ENCODE peak calls at places on chromosomes 12 and 14, in five cellular contexts. P, S, I, M and D are unnamed samples.

GRCh38 chr14:93648440-93649168 is 139.7 kb downstream of the PRIMA1 start:
- DNase-seq in S (no peak), P (peak; percentile 34), I (no peak), M (no peak), D (peak; percentile 2)

GRCh38 chr14:100106661-100107112 is 41.5 kb downstream of the EVL start:
- DNase-seq in I (no peak), M (no peak), S (no peak), P (no peak), D (no peak)

GRCh38 chr12:47903927-47904646 is 707 bp downstream of the VDR start:
- DNase-seq in S (peak; percentile 32), P (peak; percentile 63), M (peak; percentile 86), I (peak; percentile 62), D (peak; percentile 65)

GRCh38 chr12:68621092-68622081 is 10.7 kb downstream of the RAP1B start:
- DNase-seq in M (no peak), I (no peak), P (no peak), S (no peak), D (no peak)

GRCh38 chr12:30134229-30134628 is 350.5 kb upstream of the TMTC1 start:
- DNase-seq in S (no peak), I (no peak), P (no peak), M (no peak), D (no peak)

GRCh38 chr12:59365133-59365532 is 230.7 kb upstream of the SLC16A7 start:
- DNase-seq in M (no peak), P (no peak), S (no peak), I (no peak), D (no peak)

GRCh38 chr12:98106201-98106600 is 409.2 kb upstream of the TMPO start:
- DNase-seq in P (no peak), M (no peak), I (no peak), S (no peak), D (no peak)

GRCh38 chr12:56224954-56225353 is 812 bp downstream of the NABP2 start:
- DNase-seq in S (no peak), I (no peak), P (no peak), M (no peak), D (no peak)

GRCh38 chr14:73655851-73656250 is 11.1 kb downstream of the DNAL1 start:
- DNase-seq in P (no peak), M (no peak), S (no peak), I (no peak), D (no peak)

GRCh38 chr12:18403182-18403581 is 141.9 kb downstream of the PIK3C2G start:
- DNase-seq in I (no peak), S (no peak), M (no peak), P (no peak), D (no peak)

GRCh38 chr12:104060791-104061190 is 3.5 kb upstream of the HCFC2 start:
- DNase-seq in M (no peak), P (peak; percentile 66), I (no peak), S (no peak), D (no peak)

GRCh38 chr12:18221726-18222125 is 39.6 kb upstream of the PIK3C2G start:
- DNase-seq in P (no peak), M (no peak), S (no peak), I (no peak), D (no peak)

GRCh38 chr12:113697646-113698504 is 226.2 kb upstream of the LHX5 start:
- DNase-seq in I (no peak), M (no peak), P (no peak), S (no peak), D (no peak)

GRCh38 chr14:39396448-39396847 is 35.8 kb downstream of the FBXO33 start:
- DNase-seq in P (no peak), S (no peak), I (no peak), M (no peak), D (no peak)

GRCh38 chr12:116483959-116484699 is 75.1 kb upstream of the MAP1LC3B2 start:
- DNase-seq in P (no peak), I (no peak), S (peak; percentile 29), M (no peak), D (no peak)

GRCh38 chr14:48582938-48583337 is 907.5 kb upstream of the MDGA2 start:
- DNase-seq in S (no peak), P (no peak), I (no peak), M (no peak), D (no peak)

GRCh38 chr12:31118831-31119530 is 45.3 kb downstream of the DDX11 start:
- DNase-seq in I (no peak), P (peak; percentile 20), S (no peak), M (no peak), D (no peak)

GRCh38 chr14:56129941-56130340 is 11.7 kb downstream of the PELI2 start:
- DNase-seq in S (peak; percentile 34), I (no peak), P (no peak), M (no peak), D (peak; percentile 72)

GRCh38 chr12:68031881-68032739 is 42.9 kb downstream of the IFNG-AS1 start:
- DNase-seq in M (no peak), S (no peak), P (no peak), I (no peak), D (no peak)

GRCh38 chr12:56377989-56378316 is 15.3 kb upstream of the APOF start:
- DNase-seq in P (no peak), M (no peak), S (no peak), I (no peak), D (no peak)

GRCh38 chr14:60647081-60647836 is 2.0 kb downstream of the SIX1 start:
- DNase-seq in P (peak; percentile 60), M (no peak), S (no peak), I (no peak), D (no peak)

GRCh38 chr12:121499929-121500793 is 80.7 kb downstream of the KDM2B start:
- DNase-seq in P (peak; percentile 85), S (peak; percentile 83), M (peak; percentile 69), I (peak; percentile 35), D (no peak)

GRCh38 chr12:115160290-115161108 is 476.5 kb upstream of the TBX3 start:
- DNase-seq in P (no peak), M (no peak), S (no peak), I (no peak), D (no peak)

GRCh38 chr12:6700646-6701051 is at the start of gene PIANP:
- DNase-seq in S (peak; percentile 38), I (no peak), M (no peak), P (peak; percentile 38), D (no peak)

GRCh38 chr14:48725001-48725734 is 861.0 kb downstream of the RPS29 start:
- DNase-seq in I (peak; percentile 72), M (no peak), P (no peak), S (no peak), D (no peak)

GRCh38 chr14:74555476-74556050 is 56.5 kb downstream of the LTBP2 start:
- DNase-seq in P (no peak), M (no peak), S (no peak), I (no peak), D (no peak)

GRCh38 chr14:68655021-68655811 is 137.7 kb downstream of the ZFP36L1 start:
- DNase-seq in I (no peak), S (no peak), P (no peak), M (no peak), D (no peak)

GRCh38 chr14:68654471-68654941 is 138.4 kb downstream of the ZFP36L1 start:
- DNase-seq in S (no peak), I (no peak), M (no peak), P (no peak), D (no peak)

GRCh38 chr14:68657300-68658028 is 135.4 kb downstream of the ZFP36L1 start:
- DNase-seq in I (no peak), S (no peak), M (no peak), P (no peak), D (no peak)

GRCh38 chr14:68656452-68656851 is 136.4 kb downstream of the ZFP36L1 start:
- DNase-seq in P (no peak), I (no peak), M (no peak), S (no peak), D (no peak)

DNA sequence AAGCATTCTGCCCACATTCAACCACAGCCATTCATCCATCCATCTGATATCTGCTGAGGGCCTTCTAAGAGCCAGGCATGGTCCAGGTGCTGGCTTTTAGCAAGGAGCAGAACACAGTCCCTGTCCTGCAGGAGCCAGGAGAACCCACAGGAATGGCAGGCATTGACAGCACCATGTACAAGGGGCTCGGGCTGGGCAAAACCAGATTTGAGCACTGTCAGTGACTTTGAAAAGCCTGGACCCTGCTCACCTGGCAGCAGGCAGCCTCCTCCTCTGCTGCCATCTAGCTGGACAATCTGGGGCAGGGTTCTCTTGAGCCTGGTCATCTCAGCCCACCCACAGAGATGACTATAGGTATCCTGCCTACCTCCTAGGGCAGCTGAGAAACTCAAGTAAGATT is 136.9 kb downstream of the ZFP36L1 start:
- DNase-seq in M (no peak), P (no peak), S (no peak), I (no peak), D (no peak)
- TF ChIP-seq CTCF in M (no peak), P (no peak), S (peak; percentile 46), I (no peak), D (no peak)

GRCh38 chr14:95319312-95320075 is at the start of gene CLMN:
- DNase-seq in P (peak; percentile 67), S (peak; percentile 44), I (no peak), M (peak; percentile 45), D (peak; percentile 16)
- TF ChIP-seq CTCF in P (no peak), S (peak; percentile 8), I (no peak), M (no peak), D (no peak)

DNA sequence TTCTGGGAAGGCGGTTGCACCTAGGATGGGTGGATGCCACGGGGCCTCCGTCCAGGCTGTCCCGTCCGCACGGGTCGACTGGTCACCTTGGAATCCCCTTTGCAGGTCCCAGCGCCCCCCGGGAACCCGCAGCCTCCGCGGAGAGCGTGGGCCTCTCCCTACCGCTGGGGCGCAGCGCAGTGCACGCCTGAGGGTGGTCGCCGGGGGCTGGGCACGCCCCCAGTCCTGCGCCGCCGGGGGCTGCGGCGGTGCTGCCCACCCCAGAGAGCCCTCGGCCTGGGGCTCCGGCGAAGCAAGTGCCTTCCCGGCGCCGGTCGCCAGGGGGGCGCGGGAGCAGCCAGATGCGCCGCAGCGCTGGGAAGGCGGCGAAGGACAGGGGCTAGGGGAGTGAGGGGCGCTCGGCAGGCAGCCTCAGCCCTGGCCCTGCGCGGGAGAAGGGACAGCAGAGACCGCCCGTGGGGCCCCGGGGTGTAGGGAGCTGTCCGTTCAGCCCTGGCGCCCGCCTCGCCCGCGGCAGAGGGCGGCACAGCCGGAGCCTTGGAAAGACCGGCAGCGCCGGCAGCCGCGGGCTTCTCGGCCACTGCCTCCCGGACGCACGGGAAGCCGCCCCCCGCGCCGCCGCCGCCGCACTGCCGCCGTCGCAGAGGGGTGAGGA is 527 bp downstream of the ZDHHC22 start:
- DNase-seq in I (no peak), S (no peak), M (no peak), P (no peak), D (no peak)
- TF ChIP-seq CTCF in I (peak; percentile 38), S (peak; percentile 51), M (no peak), P (peak; percentile 28), D (no peak)

DNA sequence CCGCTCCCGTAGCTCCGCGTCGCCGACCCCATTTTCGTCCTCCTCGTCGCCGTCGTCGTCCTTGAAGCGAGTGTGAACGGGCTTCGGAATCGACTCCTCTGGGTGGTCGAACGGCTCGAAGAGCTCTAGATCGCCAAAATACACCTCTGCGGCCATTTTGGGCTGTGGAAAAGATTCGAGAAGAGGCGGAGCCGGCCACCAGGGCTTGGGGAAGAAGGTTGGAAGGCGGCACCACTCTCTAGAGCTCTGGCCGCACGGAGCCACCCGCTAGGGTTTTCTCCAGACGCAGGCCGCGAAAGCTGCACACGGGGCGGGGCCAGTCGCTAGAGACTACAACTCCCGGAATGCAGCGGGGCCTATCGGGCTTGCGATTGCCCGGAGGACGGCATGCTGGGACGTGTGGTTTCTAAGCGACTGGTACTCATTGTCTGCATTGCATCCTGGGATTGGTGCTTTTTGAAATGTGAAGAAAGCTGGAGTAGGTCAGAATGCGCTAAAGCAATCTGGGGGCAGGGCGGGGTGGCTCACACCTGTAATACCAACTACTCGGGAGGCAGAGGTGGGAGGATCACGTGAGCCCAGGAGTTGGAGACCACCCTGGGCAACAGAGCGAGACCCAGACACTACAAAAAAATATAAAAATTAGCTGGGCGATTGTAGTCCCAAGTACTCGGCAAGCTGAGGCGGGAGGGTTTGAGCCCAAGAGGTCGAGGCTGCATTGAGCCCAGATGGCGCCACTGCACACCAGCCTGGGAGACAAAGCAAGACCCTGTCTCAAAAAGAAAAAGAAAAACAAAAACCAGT is at the start of gene ZCCHC8:
- DNase-seq in S (peak; percentile 96), P (peak; percentile 95), I (peak; percentile 97), M (peak; percentile 98), D (peak; percentile 91)
- TF ChIP-seq CTCF in S (peak; percentile 32), P (no peak), I (no peak), M (peak; percentile 18), D (no peak)